ENCODE peak calls at places on chromosomes 16 and 17, in nine cellular contexts. F is GM23248; T is lower lobe of right lung; J is tibial artery; O is ovary; M is colonic mucosa; E is neural progenitor cell; X is NT2/D1; N is CD8-positive, alpha-beta T cell. P is an unnamed sample.

GRCh38 chr16:51261919-51262318 is 110.8 kb upstream of the SALL1 start:
- DNase-seq in F (no peak), T (no peak), J (no peak), O (no peak), M (no peak), E (no peak), X (no peak), N (no peak), P (no peak)

GRCh38 chr17:688100-688989 is 26.3 kb downstream of the VPS53 start:
- DNase-seq in F (peak; percentile 45), T (no peak), J (no peak), O (no peak), M (peak; percentile 56), E (peak; percentile 56), X (no peak), N (no peak), P (no peak)

GRCh38 chr16:9262941-9263340 is 171.5 kb downstream of the HAPSTR1 start:
- DNase-seq in F (no peak), T (no peak), J (no peak), O (no peak), M (no peak), E (no peak), X (no peak), N (no peak), P (no peak)

GRCh38 chr16:17318200-17318599 is 152.6 kb downstream of the XYLT1 start:
- DNase-seq in F (peak; percentile 67), T (no peak), J (no peak), O (peak; percentile 60), M (no peak), E (no peak), X (peak; percentile 89), N (no peak), P (peak; percentile 58)

GRCh38 chr17:78924481-78925151 is 571 bp downstream of the TIMP2 start:
- DNase-seq in F (peak; percentile 67), T (no peak), J (no peak), O (peak; percentile 45), M (peak; percentile 32), E (peak; percentile 79), X (no peak), N (no peak), P (peak; percentile 82)

GRCh38 chr16:10972108-10972955 is 28.0 kb downstream of the CLEC16A start:
- DNase-seq in F (no peak), T (no peak), J (no peak), O (peak; percentile 35), M (no peak), E (no peak), X (no peak), N (no peak), P (no peak)

GRCh38 chr17:2909853-2910234 is 113.6 kb downstream of the RAP1GAP2 start:
- DNase-seq in F (no peak), T (no peak), J (no peak), O (no peak), M (no peak), E (no peak), X (no peak), N (no peak), P (no peak)

GRCh38 chr16:21277927-21278706 is at the start of gene CRYM:
- DNase-seq in F (peak; percentile 68), T (peak; percentile 73), J (peak; percentile 76), O (peak; percentile 27), M (peak; percentile 83), E (peak; percentile 88), X (no peak), N (peak; percentile 16), P (peak; percentile 88)

GRCh38 chr17:44925731-44926697 is 10.7 kb upstream of the GFAP start:
- DNase-seq in F (no peak), T (peak; percentile 24), J (peak; percentile 43), O (no peak), M (no peak), E (no peak), X (no peak), N (no peak), P (peak; percentile 29)

GRCh38 chr16:50257876-50258275 is 8.5 kb upstream of the ADCY7 start:
- DNase-seq in F (no peak), T (no peak), J (peak; percentile 43), O (no peak), M (no peak), E (no peak), X (no peak), N (no peak), P (no peak)

GRCh38 chr17:59827721-59828477 is 64.8 kb downstream of the TUBD1 start:
- DNase-seq in F (no peak), T (no peak), J (no peak), O (no peak), M (no peak), E (no peak), X (no peak), N (no peak), P (no peak)

GRCh38 chr17:45814622-45815606 is 29.8 kb upstream of the SPPL2C start:
- DNase-seq in F (no peak), T (no peak), J (no peak), O (no peak), M (no peak), E (no peak), X (no peak), N (no peak), P (no peak)

GRCh38 chr16:5382484-5382883 is 284.9 kb upstream of the EEF2KMT start:
- DNase-seq in F (no peak), T (no peak), J (no peak), O (no peak), M (no peak), E (no peak), X (no peak), N (no peak), P (no peak)

GRCh38 chr17:9702916-9703780 is 57.8 kb downstream of the USP43 start:
- DNase-seq in F (no peak), T (no peak), J (no peak), O (no peak), M (no peak), E (no peak), X (no peak), N (no peak), P (no peak)

GRCh38 chr17:31068291-31068690 is 26.5 kb upstream of the NF1 start:
- DNase-seq in F (peak; percentile 40), T (no peak), J (no peak), O (no peak), M (peak; percentile 64), E (peak; percentile 42), X (no peak), N (peak; percentile 14), P (peak; percentile 44)

GRCh38 chr16:619476-620100 is 11.2 kb upstream of the WFIKKN1 start:
- DNase-seq in F (no peak), T (peak; percentile 74), J (no peak), O (no peak), M (no peak), E (no peak), X (no peak), N (no peak), P (peak; percentile 62)

GRCh38 chr17:20217677-20218076 is 208.5 kb downstream of the SPECC1 start:
- DNase-seq in F (no peak), T (no peak), J (no peak), O (no peak), M (no peak), E (no peak), X (no peak), N (no peak), P (no peak)

GRCh38 chr16:30559690-30560089 is 1.5 kb upstream of the ZNF764 start:
- DNase-seq in F (no peak), T (no peak), J (no peak), O (no peak), M (no peak), E (no peak), X (no peak), N (no peak), P (no peak)

GRCh38 chr17:46179375-46179999 is 13.7 kb downstream of the KANSL1 start:
- DNase-seq in F (no peak), T (no peak), J (no peak), O (no peak), M (no peak), E (no peak), X (no peak), N (no peak), P (no peak)

DNA sequence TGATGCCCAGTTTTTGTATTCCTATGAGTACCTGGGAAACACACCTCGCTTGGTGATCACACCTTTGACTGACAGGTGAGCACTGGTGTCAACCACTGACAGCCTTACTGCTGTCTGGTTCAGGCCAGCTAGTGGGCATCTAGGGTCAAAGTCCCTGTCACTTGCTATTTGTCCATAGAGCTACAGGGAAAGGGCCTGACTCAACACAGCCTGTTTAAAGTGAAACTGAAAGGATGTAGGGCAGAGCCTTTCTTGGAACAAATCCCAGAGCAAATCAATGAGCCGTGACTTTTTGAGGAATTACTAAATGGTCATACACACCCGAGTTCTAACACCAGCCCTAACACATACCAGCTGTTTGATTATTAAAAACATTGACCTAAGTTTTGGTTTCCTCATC is 106.8 kb downstream of the DNAH9 start:
- DNase-seq in F (no peak), T (no peak), J (no peak), O (no peak), M (peak; percentile 53), E (no peak), X (no peak), N (no peak), P (no peak)
- H3K4me1 ChIP-seq in F (no peaks in the 10 kb centered on the region), T (no peaks in the 10 kb centered on the region), J (no peaks in the 10 kb centered on the region), O (no peaks in the 10 kb centered on the region), M (no peaks in the 10 kb centered on the region), E (no peaks in the 10 kb centered on the region), X (no peaks in the 10 kb centered on the region), N (no peaks in the 10 kb centered on the region), P (no peaks in the 10 kb centered on the region)

GRCh38 chr16:84116720-84117481 is at the start of gene MBTPS1:
- DNase-seq in F (peak; percentile 100), T (peak; percentile 99), J (peak; percentile 99), O (peak; percentile 99), M (peak; percentile 98), E (peak; percentile 100), X (peak; percentile 98), N (peak; percentile 97), P (peak; percentile 98)
- H3K4me1 ChIP-seq in F (peaks cover 9% of the 10 kb centered on the region), T (peaks cover 31% of the 10 kb centered on the region), J (no peaks in the 10 kb centered on the region), O (peaks cover 5% of the 10 kb centered on the region), M (no peaks in the 10 kb centered on the region), E (peaks cover 10% of the 10 kb centered on the region), X (no peaks in the 10 kb centered on the region), N (peaks cover 19% of the 10 kb centered on the region), P (peaks cover 42% of the 10 kb centered on the region)

GRCh38 chr17:40451420-40451819 is 8.2 kb downstream of the IGFBP4 start:
- DNase-seq in F (peak; percentile 94), T (no peak), J (peak; percentile 95), O (peak; percentile 91), M (peak; percentile 40), E (no peak), X (no peak), N (no peak), P (no peak)
- H3K4me1 ChIP-seq in F (peaks cover 98% of the 10 kb centered on the region), T (peaks cover 84% of the 10 kb centered on the region), J (no peaks in the 10 kb centered on the region), O (peaks cover 46% of the 10 kb centered on the region), M (peaks cover 26% of the 10 kb centered on the region), E (peaks cover 4% of the 10 kb centered on the region), X (peaks cover 13% of the 10 kb centered on the region), N (peaks cover 8% of the 10 kb centered on the region), P (peaks cover 57% of the 10 kb centered on the region)

DNA sequence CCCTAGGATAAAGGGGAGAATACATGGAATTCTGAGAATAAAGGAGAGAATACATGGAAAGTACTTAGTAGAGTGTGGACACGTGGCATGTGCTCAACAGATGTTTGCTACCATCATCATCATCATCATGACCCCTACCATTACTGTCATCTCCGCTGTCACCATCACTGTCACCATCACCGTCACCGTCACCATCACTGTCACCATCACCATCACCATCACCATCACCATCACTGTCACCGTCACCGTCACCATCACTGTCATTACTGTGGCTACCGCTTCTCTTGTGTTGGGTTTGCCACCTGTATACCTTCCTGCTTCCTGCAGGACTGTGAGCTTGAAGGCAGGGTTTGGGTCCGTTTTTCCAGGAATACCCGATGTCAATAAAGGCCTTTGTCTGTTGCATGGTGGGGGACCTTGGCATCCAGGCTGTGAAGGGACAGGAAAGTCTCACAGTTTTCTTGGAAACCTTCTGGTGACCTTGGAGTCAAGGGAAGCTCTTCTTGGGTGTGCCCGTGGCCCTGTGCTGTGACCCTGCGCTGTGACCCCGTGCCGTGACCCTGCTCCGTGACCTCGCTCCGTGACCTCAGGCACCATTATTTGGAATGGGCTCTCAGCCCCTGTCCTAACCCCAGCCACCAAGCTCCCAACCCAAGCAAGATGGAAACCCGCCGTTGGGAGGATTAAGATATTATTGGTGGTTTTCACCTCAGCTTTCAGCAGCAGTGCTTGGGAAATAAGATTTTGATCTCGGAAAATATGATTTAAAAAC is 14.4 kb downstream of the CMIP start:
- DNase-seq in F (no peak), T (no peak), J (no peak), O (no peak), M (no peak), E (no peak), X (no peak), N (no peak), P (no peak)
- H3K4me1 ChIP-seq in F (peaks cover 11% of the 10 kb centered on the region), T (peaks cover 62% of the 10 kb centered on the region), J (no peaks in the 10 kb centered on the region), O (peaks cover 12% of the 10 kb centered on the region), M (peaks cover 6% of the 10 kb centered on the region), E (no peaks in the 10 kb centered on the region), X (peaks cover 44% of the 10 kb centered on the region), N (peaks cover 16% of the 10 kb centered on the region), P (peaks cover 15% of the 10 kb centered on the region)

P was measured in left lung.